ENCODE peak calls at places on chromosomes 11 and 22, in four cellular contexts. One of them, this sample, is unnamed.

GRCh38 chr22:35540600-35541253 is at the start of gene RASD2:
- DNase-seq in ACHN: peak
- DNase-seq in Panc1: no peak
- DNase-seq in activated T-helper 1 cell treated with Interleukin-2 at 50 U/mL for 16 hours: no peak
- DNase-seq in this sample: no peak

GRCh38 chr11:121932646-121933185 is 183.3 kb downstream of the BLID start:
- DNase-seq in ACHN: no peak
- DNase-seq in Panc1: no peak
- DNase-seq in activated T-helper 1 cell treated with Interleukin-2 at 50 U/mL for 16 hours: no peak
- DNase-seq in this sample: no peak

GRCh38 chr22:22068657-22069056 is 86.1 kb upstream of the TOP3B start:
- DNase-seq in ACHN: no peak
- DNase-seq in Panc1: no peak
- DNase-seq in activated T-helper 1 cell treated with Interleukin-2 at 50 U/mL for 16 hours: no peak
- DNase-seq in this sample: no peak

GRCh38 chr11:68213135-68213515 is at the start of gene KMT5B:
- DNase-seq in ACHN: no peak
- DNase-seq in Panc1: no peak
- DNase-seq in activated T-helper 1 cell treated with Interleukin-2 at 50 U/mL for 16 hours: no peak
- DNase-seq in this sample: peak

GRCh38 chr11:119389611-119390254 is 8.2 kb upstream of the USP2 start:
- DNase-seq in ACHN: peak
- DNase-seq in Panc1: no peak
- DNase-seq in activated T-helper 1 cell treated with Interleukin-2 at 50 U/mL for 16 hours: no peak
- DNase-seq in this sample: no peak

GRCh38 chr22:27107824-27108223 is 450.4 kb downstream of the MIAT start:
- DNase-seq in ACHN: peak
- DNase-seq in Panc1: no peak
- DNase-seq in activated T-helper 1 cell treated with Interleukin-2 at 50 U/mL for 16 hours: no peak
- DNase-seq in this sample: no peak

GRCh38 chr11:14320020-14320419 is 39.0 kb downstream of the RRAS2 start:
- DNase-seq in ACHN: no peak
- DNase-seq in Panc1: no peak
- DNase-seq in activated T-helper 1 cell treated with Interleukin-2 at 50 U/mL for 16 hours: no peak
- DNase-seq in this sample: peak

GRCh38 chr11:82858556-82859091 is 41.6 kb downstream of the PRCP start:
- DNase-seq in ACHN: peak
- DNase-seq in Panc1: peak
- DNase-seq in activated T-helper 1 cell treated with Interleukin-2 at 50 U/mL for 16 hours: no peak
- DNase-seq in this sample: no peak

GRCh38 chr11:104665631-104666030 is 232.6 kb downstream of the CASP12 start:
- DNase-seq in ACHN: no peak
- DNase-seq in Panc1: no peak
- DNase-seq in activated T-helper 1 cell treated with Interleukin-2 at 50 U/mL for 16 hours: no peak
- DNase-seq in this sample: no peak

GRCh38 chr11:131977231-131977630 is 606.8 kb downstream of the NTM start:
- DNase-seq in ACHN: peak
- DNase-seq in Panc1: no peak
- DNase-seq in activated T-helper 1 cell treated with Interleukin-2 at 50 U/mL for 16 hours: no peak
- DNase-seq in this sample: no peak

GRCh38 chr11:848380-848931 is 5.8 kb downstream of the TSPAN4 start:
- DNase-seq in ACHN: no peak
- DNase-seq in Panc1: no peak
- DNase-seq in activated T-helper 1 cell treated with Interleukin-2 at 50 U/mL for 16 hours: peak
- DNase-seq in this sample: peak

GRCh38 chr22:45882881-45883810 is 93.8 kb downstream of the WNT7B start:
- DNase-seq in ACHN: no peak
- DNase-seq in Panc1: no peak
- DNase-seq in activated T-helper 1 cell treated with Interleukin-2 at 50 U/mL for 16 hours: no peak
- DNase-seq in this sample: no peak

GRCh38 chr11:3158821-3159220 is 6.3 kb downstream of the OSBPL5 start:
- DNase-seq in ACHN: no peak
- DNase-seq in Panc1: no peak
- DNase-seq in activated T-helper 1 cell treated with Interleukin-2 at 50 U/mL for 16 hours: no peak
- DNase-seq in this sample: no peak

GRCh38 chr11:2746401-2747230 is 46.8 kb upstream of the KCNQ1OT1 start:
- DNase-seq in ACHN: no peak
- DNase-seq in Panc1: no peak
- DNase-seq in activated T-helper 1 cell treated with Interleukin-2 at 50 U/mL for 16 hours: no peak
- DNase-seq in this sample: no peak